ENCODE peak calls at places on chromosomes 6 and 20, in nine cellular contexts. One of them, this sample, is unnamed.

GRCh38 chr20:36234771-36235320 is 1.4 kb upstream of the AAR2 start:
- ATAC-seq in naive thymus-derived CD8-positive, alpha-beta T cell: no peak
- ATAC-seq in natural killer cell: no peak
- ATAC-seq in mucosa of descending colon: no peak
- ATAC-seq in GM12878: no peak
- ATAC-seq in activated naive CD4-positive, alpha-beta T cell treated with anti-CD3 and anti-CD28 coated beads, Interleukin-2, amount 50 U/mL, for 72 hours: no peak
- ATAC-seq in right cardiac atrium: no peak
- ATAC-seq in esophagus mucosa: peak; percentile 10
- ATAC-seq in activated B cell treated with CpG ODN at 0.5 μM for 24 hours: no peak
- ATAC-seq in this sample: no peak

GRCh38 chr20:51554538-51555165 is 12.1 kb upstream of the NFATC2 start:
- ATAC-seq in natural killer cell: peak; percentile 90
- ATAC-seq in naive thymus-derived CD8-positive, alpha-beta T cell: no peak
- ATAC-seq in esophagus mucosa: peak; percentile 31
- ATAC-seq in activated naive CD4-positive, alpha-beta T cell treated with anti-CD3 and anti-CD28 coated beads, Interleukin-2, amount 50 U/mL, for 72 hours: peak; percentile 47
- ATAC-seq in right cardiac atrium: no peak
- ATAC-seq in GM12878: peak; percentile 67
- ATAC-seq in activated B cell treated with CpG ODN at 0.5 μM for 24 hours: no peak
- ATAC-seq in mucosa of descending colon: no peak
- ATAC-seq in this sample: no peak

GRCh38 chr20:39105551-39105950 is 143.4 kb downstream of the DHX35 start:
- ATAC-seq in naive thymus-derived CD8-positive, alpha-beta T cell: no peak
- ATAC-seq in esophagus mucosa: no peak
- ATAC-seq in GM12878: no peak
- ATAC-seq in mucosa of descending colon: no peak
- ATAC-seq in natural killer cell: no peak
- ATAC-seq in activated naive CD4-positive, alpha-beta T cell treated with anti-CD3 and anti-CD28 coated beads, Interleukin-2, amount 50 U/mL, for 72 hours: no peak
- ATAC-seq in right cardiac atrium: no peak
- ATAC-seq in activated B cell treated with CpG ODN at 0.5 μM for 24 hours: no peak
- ATAC-seq in this sample: no peak

GRCh38 chr6:134937426-134937825 is 12.5 kb downstream of the ALDH8A1 start:
- ATAC-seq in naive thymus-derived CD8-positive, alpha-beta T cell: no peak
- ATAC-seq in GM12878: no peak
- ATAC-seq in activated naive CD4-positive, alpha-beta T cell treated with anti-CD3 and anti-CD28 coated beads, Interleukin-2, amount 50 U/mL, for 72 hours: no peak
- ATAC-seq in natural killer cell: no peak
- ATAC-seq in activated B cell treated with CpG ODN at 0.5 μM for 24 hours: no peak
- ATAC-seq in right cardiac atrium: no peak
- ATAC-seq in mucosa of descending colon: no peak
- ATAC-seq in esophagus mucosa: no peak
- ATAC-seq in this sample: no peak

GRCh38 chr6:32088487-32089049 is 20.6 kb downstream of the TNXB start:
- ATAC-seq in naive thymus-derived CD8-positive, alpha-beta T cell: no peak
- ATAC-seq in activated B cell treated with CpG ODN at 0.5 μM for 24 hours: no peak
- ATAC-seq in mucosa of descending colon: no peak
- ATAC-seq in esophagus mucosa: no peak
- ATAC-seq in GM12878: no peak
- ATAC-seq in right cardiac atrium: no peak
- ATAC-seq in natural killer cell: no peak
- ATAC-seq in activated naive CD4-positive, alpha-beta T cell treated with anti-CD3 and anti-CD28 coated beads, Interleukin-2, amount 50 U/mL, for 72 hours: no peak
- ATAC-seq in this sample: no peak

GRCh38 chr20:1034420-1034799 is 32.3 kb upstream of the RSPO4 start:
- ATAC-seq in activated B cell treated with CpG ODN at 0.5 μM for 24 hours: no peak
- ATAC-seq in mucosa of descending colon: no peak
- ATAC-seq in right cardiac atrium: no peak
- ATAC-seq in naive thymus-derived CD8-positive, alpha-beta T cell: no peak
- ATAC-seq in GM12878: no peak
- ATAC-seq in esophagus mucosa: no peak
- ATAC-seq in activated naive CD4-positive, alpha-beta T cell treated with anti-CD3 and anti-CD28 coated beads, Interleukin-2, amount 50 U/mL, for 72 hours: no peak
- ATAC-seq in natural killer cell: no peak
- ATAC-seq in this sample: no peak

GRCh38 chr6:127366281-127367022 is 23.0 kb upstream of the ECHDC1 start:
- ATAC-seq in GM12878: no peak
- ATAC-seq in right cardiac atrium: peak; percentile 62
- ATAC-seq in naive thymus-derived CD8-positive, alpha-beta T cell: no peak
- ATAC-seq in mucosa of descending colon: peak; percentile 36
- ATAC-seq in activated B cell treated with CpG ODN at 0.5 μM for 24 hours: no peak
- ATAC-seq in natural killer cell: no peak
- ATAC-seq in activated naive CD4-positive, alpha-beta T cell treated with anti-CD3 and anti-CD28 coated beads, Interleukin-2, amount 50 U/mL, for 72 hours: no peak
- ATAC-seq in esophagus mucosa: peak; percentile 99
- ATAC-seq in this sample: no peak

GRCh38 chr6:1335367-1336037 is 23.6 kb downstream of the FOXQ1 start:
- ATAC-seq in naive thymus-derived CD8-positive, alpha-beta T cell: no peak
- ATAC-seq in right cardiac atrium: peak; percentile 95
- ATAC-seq in esophagus mucosa: peak; percentile 99
- ATAC-seq in natural killer cell: no peak
- ATAC-seq in GM12878: no peak
- ATAC-seq in mucosa of descending colon: peak; percentile 88
- ATAC-seq in activated naive CD4-positive, alpha-beta T cell treated with anti-CD3 and anti-CD28 coated beads, Interleukin-2, amount 50 U/mL, for 72 hours: no peak
- ATAC-seq in activated B cell treated with CpG ODN at 0.5 μM for 24 hours: no peak
- ATAC-seq in this sample: no peak

GRCh38 chr6:137465378-137466009 is 28.7 kb downstream of the OLIG3 start:
- ATAC-seq in natural killer cell: no peak
- ATAC-seq in naive thymus-derived CD8-positive, alpha-beta T cell: no peak
- ATAC-seq in right cardiac atrium: no peak
- ATAC-seq in GM12878: no peak
- ATAC-seq in mucosa of descending colon: no peak
- ATAC-seq in activated naive CD4-positive, alpha-beta T cell treated with anti-CD3 and anti-CD28 coated beads, Interleukin-2, amount 50 U/mL, for 72 hours: no peak
- ATAC-seq in activated B cell treated with CpG ODN at 0.5 μM for 24 hours: no peak
- ATAC-seq in esophagus mucosa: no peak
- ATAC-seq in this sample: no peak

GRCh38 chr6:43481075-43481474 is 3.7 kb downstream of the TJAP1 start:
- ATAC-seq in naive thymus-derived CD8-positive, alpha-beta T cell: no peak
- ATAC-seq in natural killer cell: no peak
- ATAC-seq in activated naive CD4-positive, alpha-beta T cell treated with anti-CD3 and anti-CD28 coated beads, Interleukin-2, amount 50 U/mL, for 72 hours: no peak
- ATAC-seq in activated B cell treated with CpG ODN at 0.5 μM for 24 hours: no peak
- ATAC-seq in esophagus mucosa: peak; percentile 76
- ATAC-seq in right cardiac atrium: no peak
- ATAC-seq in GM12878: no peak
- ATAC-seq in mucosa of descending colon: no peak
- ATAC-seq in this sample: no peak

GRCh38 chr6:12735786-12736185 is 19.2 kb downstream of the PHACTR1 start:
- ATAC-seq in right cardiac atrium: no peak
- ATAC-seq in mucosa of descending colon: no peak
- ATAC-seq in activated B cell treated with CpG ODN at 0.5 μM for 24 hours: no peak
- ATAC-seq in esophagus mucosa: no peak
- ATAC-seq in naive thymus-derived CD8-positive, alpha-beta T cell: no peak
- ATAC-seq in activated naive CD4-positive, alpha-beta T cell treated with anti-CD3 and anti-CD28 coated beads, Interleukin-2, amount 50 U/mL, for 72 hours: no peak
- ATAC-seq in GM12878: no peak
- ATAC-seq in natural killer cell: no peak
- ATAC-seq in this sample: no peak

GRCh38 chr20:16864069-16864468 is 115.9 kb downstream of the OTOR start:
- ATAC-seq in right cardiac atrium: no peak
- ATAC-seq in esophagus mucosa: no peak
- ATAC-seq in activated naive CD4-positive, alpha-beta T cell treated with anti-CD3 and anti-CD28 coated beads, Interleukin-2, amount 50 U/mL, for 72 hours: no peak
- ATAC-seq in GM12878: peak; percentile 92
- ATAC-seq in naive thymus-derived CD8-positive, alpha-beta T cell: no peak
- ATAC-seq in activated B cell treated with CpG ODN at 0.5 μM for 24 hours: no peak
- ATAC-seq in mucosa of descending colon: no peak
- ATAC-seq in natural killer cell: no peak
- ATAC-seq in this sample: no peak

GRCh38 chr6:56235245-56235644 is 12.1 kb downstream of the COL21A1 start:
- ATAC-seq in GM12878: no peak
- ATAC-seq in activated B cell treated with CpG ODN at 0.5 μM for 24 hours: no peak
- ATAC-seq in natural killer cell: no peak
- ATAC-seq in esophagus mucosa: peak; percentile 82
- ATAC-seq in activated naive CD4-positive, alpha-beta T cell treated with anti-CD3 and anti-CD28 coated beads, Interleukin-2, amount 50 U/mL, for 72 hours: no peak
- ATAC-seq in mucosa of descending colon: no peak
- ATAC-seq in right cardiac atrium: no peak
- ATAC-seq in naive thymus-derived CD8-positive, alpha-beta T cell: no peak
- ATAC-seq in this sample: no peak

GRCh38 chr6:54419885-54420284 is 111.6 kb downstream of the TINAG start:
- ATAC-seq in activated naive CD4-positive, alpha-beta T cell treated with anti-CD3 and anti-CD28 coated beads, Interleukin-2, amount 50 U/mL, for 72 hours: no peak
- ATAC-seq in naive thymus-derived CD8-positive, alpha-beta T cell: no peak
- ATAC-seq in activated B cell treated with CpG ODN at 0.5 μM for 24 hours: no peak
- ATAC-seq in GM12878: no peak
- ATAC-seq in esophagus mucosa: peak; percentile 87
- ATAC-seq in right cardiac atrium: no peak
- ATAC-seq in natural killer cell: no peak
- ATAC-seq in mucosa of descending colon: no peak
- ATAC-seq in this sample: no peak

GRCh38 chr20:41058007-41058673 is 29.5 kb downstream of the TOP1 start:
- ATAC-seq in activated B cell treated with CpG ODN at 0.5 μM for 24 hours: no peak
- ATAC-seq in natural killer cell: no peak
- ATAC-seq in GM12878: peak; percentile 76
- ATAC-seq in esophagus mucosa: peak; percentile 48
- ATAC-seq in right cardiac atrium: peak; percentile 43
- ATAC-seq in activated naive CD4-positive, alpha-beta T cell treated with anti-CD3 and anti-CD28 coated beads, Interleukin-2, amount 50 U/mL, for 72 hours: peak; percentile 88
- ATAC-seq in mucosa of descending colon: peak; percentile 78
- ATAC-seq in naive thymus-derived CD8-positive, alpha-beta T cell: no peak
- ATAC-seq in this sample: peak; percentile 97

GRCh38 chr6:163538331-163538730 is 123.8 kb downstream of the QKI start:
- ATAC-seq in mucosa of descending colon: no peak
- ATAC-seq in esophagus mucosa: no peak
- ATAC-seq in activated B cell treated with CpG ODN at 0.5 μM for 24 hours: no peak
- ATAC-seq in naive thymus-derived CD8-positive, alpha-beta T cell: no peak
- ATAC-seq in natural killer cell: no peak
- ATAC-seq in GM12878: no peak
- ATAC-seq in activated naive CD4-positive, alpha-beta T cell treated with anti-CD3 and anti-CD28 coated beads, Interleukin-2, amount 50 U/mL, for 72 hours: no peak
- ATAC-seq in right cardiac atrium: no peak
- ATAC-seq in this sample: no peak

GRCh38 chr6:146194434-146194833 is 165.6 kb downstream of the GRM1 start:
- ATAC-seq in mucosa of descending colon: no peak
- ATAC-seq in GM12878: no peak
- ATAC-seq in natural killer cell: no peak
- ATAC-seq in esophagus mucosa: no peak
- ATAC-seq in right cardiac atrium: no peak
- ATAC-seq in activated naive CD4-positive, alpha-beta T cell treated with anti-CD3 and anti-CD28 coated beads, Interleukin-2, amount 50 U/mL, for 72 hours: no peak
- ATAC-seq in activated B cell treated with CpG ODN at 0.5 μM for 24 hours: no peak
- ATAC-seq in naive thymus-derived CD8-positive, alpha-beta T cell: no peak
- ATAC-seq in this sample: no peak

GRCh38 chr6:111098597-111098996 is 11.3 kb downstream of the SLC16A10 start:
- ATAC-seq in right cardiac atrium: no peak
- ATAC-seq in mucosa of descending colon: no peak
- ATAC-seq in activated B cell treated with CpG ODN at 0.5 μM for 24 hours: no peak
- ATAC-seq in GM12878: no peak
- ATAC-seq in naive thymus-derived CD8-positive, alpha-beta T cell: no peak
- ATAC-seq in activated naive CD4-positive, alpha-beta T cell treated with anti-CD3 and anti-CD28 coated beads, Interleukin-2, amount 50 U/mL, for 72 hours: no peak
- ATAC-seq in esophagus mucosa: no peak
- ATAC-seq in natural killer cell: no peak
- ATAC-seq in this sample: no peak

GRCh38 chr6:72950114-72950860 is 275.0 kb downstream of the KHDC1L start:
- ATAC-seq in natural killer cell: no peak
- ATAC-seq in GM12878: no peak
- ATAC-seq in right cardiac atrium: no peak
- ATAC-seq in naive thymus-derived CD8-positive, alpha-beta T cell: no peak
- ATAC-seq in activated naive CD4-positive, alpha-beta T cell treated with anti-CD3 and anti-CD28 coated beads, Interleukin-2, amount 50 U/mL, for 72 hours: peak; percentile 51
- ATAC-seq in esophagus mucosa: peak; percentile 86
- ATAC-seq in activated B cell treated with CpG ODN at 0.5 μM for 24 hours: no peak
- ATAC-seq in mucosa of descending colon: no peak
- ATAC-seq in this sample: no peak

GRCh38 chr6:33683051-33683571 is 28.4 kb downstream of the UQCC2 start:
- ATAC-seq in naive thymus-derived CD8-positive, alpha-beta T cell: no peak
- ATAC-seq in activated B cell treated with CpG ODN at 0.5 μM for 24 hours: no peak
- ATAC-seq in activated naive CD4-positive, alpha-beta T cell treated with anti-CD3 and anti-CD28 coated beads, Interleukin-2, amount 50 U/mL, for 72 hours: peak; percentile 51
- ATAC-seq in natural killer cell: no peak
- ATAC-seq in right cardiac atrium: no peak
- ATAC-seq in GM12878: no peak
- ATAC-seq in esophagus mucosa: no peak
- ATAC-seq in mucosa of descending colon: no peak
- ATAC-seq in this sample: peak; percentile 84

GRCh38 chr6:25083784-25084507 is 148.2 kb upstream of the RIPOR2 start:
- ATAC-seq in mucosa of descending colon: peak; percentile 59
- ATAC-seq in right cardiac atrium: peak; percentile 27
- ATAC-seq in esophagus mucosa: no peak
- ATAC-seq in natural killer cell: no peak
- ATAC-seq in activated naive CD4-positive, alpha-beta T cell treated with anti-CD3 and anti-CD28 coated beads, Interleukin-2, amount 50 U/mL, for 72 hours: no peak
- ATAC-seq in naive thymus-derived CD8-positive, alpha-beta T cell: no peak
- ATAC-seq in activated B cell treated with CpG ODN at 0.5 μM for 24 hours: no peak
- ATAC-seq in GM12878: no peak
- ATAC-seq in this sample: no peak

GRCh38 chr20:38373898-38374297 is 27.6 kb downstream of the LBP start:
- ATAC-seq in right cardiac atrium: peak; percentile 12
- ATAC-seq in GM12878: no peak
- ATAC-seq in naive thymus-derived CD8-positive, alpha-beta T cell: no peak
- ATAC-seq in esophagus mucosa: no peak
- ATAC-seq in mucosa of descending colon: no peak
- ATAC-seq in activated B cell treated with CpG ODN at 0.5 μM for 24 hours: no peak
- ATAC-seq in activated naive CD4-positive, alpha-beta T cell treated with anti-CD3 and anti-CD28 coated beads, Interleukin-2, amount 50 U/mL, for 72 hours: no peak
- ATAC-seq in natural killer cell: no peak
- ATAC-seq in this sample: no peak

GRCh38 chr6:89944826-89945407 is 50.6 kb downstream of the GJA10 start:
- ATAC-seq in esophagus mucosa: no peak
- ATAC-seq in natural killer cell: no peak
- ATAC-seq in activated naive CD4-positive, alpha-beta T cell treated with anti-CD3 and anti-CD28 coated beads, Interleukin-2, amount 50 U/mL, for 72 hours: peak; percentile 21
- ATAC-seq in GM12878: no peak
- ATAC-seq in right cardiac atrium: no peak
- ATAC-seq in mucosa of descending colon: no peak
- ATAC-seq in naive thymus-derived CD8-positive, alpha-beta T cell: no peak
- ATAC-seq in activated B cell treated with CpG ODN at 0.5 μM for 24 hours: no peak
- ATAC-seq in this sample: peak; percentile 25

GRCh38 chr6:113352029-113352801 is 504.9 kb upstream of the MARCKS start:
- ATAC-seq in mucosa of descending colon: peak; percentile 92
- ATAC-seq in activated naive CD4-positive, alpha-beta T cell treated with anti-CD3 and anti-CD28 coated beads, Interleukin-2, amount 50 U/mL, for 72 hours: no peak
- ATAC-seq in naive thymus-derived CD8-positive, alpha-beta T cell: no peak
- ATAC-seq in GM12878: peak; percentile 46
- ATAC-seq in activated B cell treated with CpG ODN at 0.5 μM for 24 hours: no peak
- ATAC-seq in right cardiac atrium: no peak
- ATAC-seq in esophagus mucosa: peak; percentile 81
- ATAC-seq in natural killer cell: no peak
- ATAC-seq in this sample: peak; percentile 34

GRCh38 chr6:148893481-148893880 is 146.7 kb downstream of the UST start:
- ATAC-seq in natural killer cell: no peak
- ATAC-seq in esophagus mucosa: no peak
- ATAC-seq in mucosa of descending colon: no peak
- ATAC-seq in GM12878: no peak
- ATAC-seq in right cardiac atrium: no peak
- ATAC-seq in activated B cell treated with CpG ODN at 0.5 μM for 24 hours: no peak
- ATAC-seq in activated naive CD4-positive, alpha-beta T cell treated with anti-CD3 and anti-CD28 coated beads, Interleukin-2, amount 50 U/mL, for 72 hours: no peak
- ATAC-seq in naive thymus-derived CD8-positive, alpha-beta T cell: no peak
- ATAC-seq in this sample: no peak

GRCh38 chr6:10355115-10355702 is 59.7 kb downstream of the TFAP2A start:
- ATAC-seq in natural killer cell: no peak
- ATAC-seq in naive thymus-derived CD8-positive, alpha-beta T cell: no peak
- ATAC-seq in activated naive CD4-positive, alpha-beta T cell treated with anti-CD3 and anti-CD28 coated beads, Interleukin-2, amount 50 U/mL, for 72 hours: peak; percentile 35
- ATAC-seq in activated B cell treated with CpG ODN at 0.5 μM for 24 hours: no peak
- ATAC-seq in GM12878: peak; percentile 58
- ATAC-seq in right cardiac atrium: no peak
- ATAC-seq in esophagus mucosa: peak; percentile 77
- ATAC-seq in mucosa of descending colon: peak; percentile 53
- ATAC-seq in this sample: peak; percentile 63

GRCh38 chr6:142155895-142156757 is 9.1 kb downstream of the VTA1 start:
- ATAC-seq in naive thymus-derived CD8-positive, alpha-beta T cell: peak; percentile 68
- ATAC-seq in GM12878: peak; percentile 71
- ATAC-seq in activated naive CD4-positive, alpha-beta T cell treated with anti-CD3 and anti-CD28 coated beads, Interleukin-2, amount 50 U/mL, for 72 hours: peak; percentile 43
- ATAC-seq in natural killer cell: peak; percentile 71
- ATAC-seq in right cardiac atrium: no peak
- ATAC-seq in mucosa of descending colon: peak; percentile 47
- ATAC-seq in activated B cell treated with CpG ODN at 0.5 μM for 24 hours: no peak
- ATAC-seq in esophagus mucosa: peak; percentile 43
- ATAC-seq in this sample: no peak

GRCh38 chr6:137921823-137922222 is 54.8 kb downstream of the TNFAIP3 start:
- ATAC-seq in naive thymus-derived CD8-positive, alpha-beta T cell: no peak
- ATAC-seq in activated naive CD4-positive, alpha-beta T cell treated with anti-CD3 and anti-CD28 coated beads, Interleukin-2, amount 50 U/mL, for 72 hours: no peak
- ATAC-seq in esophagus mucosa: no peak
- ATAC-seq in mucosa of descending colon: no peak
- ATAC-seq in GM12878: peak; percentile 61
- ATAC-seq in natural killer cell: peak; percentile 44
- ATAC-seq in right cardiac atrium: peak; percentile 11
- ATAC-seq in activated B cell treated with CpG ODN at 0.5 μM for 24 hours: peak; percentile 31
- ATAC-seq in this sample: no peak

GRCh38 chr6:10521104-10521808 is at the start of gene GCNT2:
- ATAC-seq in naive thymus-derived CD8-positive, alpha-beta T cell: no peak
- ATAC-seq in esophagus mucosa: peak; percentile 86
- ATAC-seq in mucosa of descending colon: peak; percentile 84
- ATAC-seq in right cardiac atrium: peak; percentile 65
- ATAC-seq in activated B cell treated with CpG ODN at 0.5 μM for 24 hours: peak; percentile 38
- ATAC-seq in natural killer cell: no peak
- ATAC-seq in activated naive CD4-positive, alpha-beta T cell treated with anti-CD3 and anti-CD28 coated beads, Interleukin-2, amount 50 U/mL, for 72 hours: no peak
- ATAC-seq in GM12878: peak; percentile 75
- ATAC-seq in this sample: no peak

GRCh38 chr6:183668-184067 is 108.6 kb upstream of the DUSP22 start:
- ATAC-seq in right cardiac atrium: no peak
- ATAC-seq in naive thymus-derived CD8-positive, alpha-beta T cell: peak; percentile 26
- ATAC-seq in natural killer cell: no peak
- ATAC-seq in activated naive CD4-positive, alpha-beta T cell treated with anti-CD3 and anti-CD28 coated beads, Interleukin-2, amount 50 U/mL, for 72 hours: peak; percentile 70
- ATAC-seq in activated B cell treated with CpG ODN at 0.5 μM for 24 hours: peak; percentile 83
- ATAC-seq in esophagus mucosa: no peak
- ATAC-seq in mucosa of descending colon: no peak
- ATAC-seq in GM12878: peak; percentile 42
- ATAC-seq in this sample: peak; percentile 60

This sample was measured in activated T-helper 17 cell treated with anti-CD3 and anti-CD28 coated beads, Interleukin-2, amount 50 U/mL, for 72 hours.